ENCODE peak calls at places on chromosomes 1 and 21, in nine cellular contexts. One of them, this sample, is unnamed.

GRCh38 chr1:59532102-59532501 is 235.2 kb downstream of the FGGY start:
- DNase-seq in NB4: no peak
- DNase-seq in sciatic nerve: no peak
- DNase-seq in stimulated activated CD4-positive, alpha-beta T cell treated with anti-CD3 and anti-CD28 coated beads, Interleukin-4, amount 100 ng/mL, for 48 hours: no peak
- DNase-seq in ovary: no peak
- DNase-seq in NCI-H2107: no peak
- DNase-seq in Caki2: no peak
- DNase-seq in ACHN: no peak
- DNase-seq in germinal center: no peak
- DNase-seq in this sample: no peak

GRCh38 chr21:43268804-43269186 is 100.0 kb downstream of the CRYAA start:
- DNase-seq in NB4: no peak
- DNase-seq in NCI-H2107: no peak
- DNase-seq in germinal center: no peak
- DNase-seq in Caki2: no peak
- DNase-seq in sciatic nerve: no peak
- DNase-seq in stimulated activated CD4-positive, alpha-beta T cell treated with anti-CD3 and anti-CD28 coated beads, Interleukin-4, amount 100 ng/mL, for 48 hours: no peak
- DNase-seq in ACHN: no peak
- DNase-seq in ovary: no peak
- DNase-seq in this sample: no peak

GRCh38 chr1:39381839-39382238 is 109.6 kb upstream of the BMP8A start:
- DNase-seq in ovary: no peak
- DNase-seq in Caki2: no peak
- DNase-seq in stimulated activated CD4-positive, alpha-beta T cell treated with anti-CD3 and anti-CD28 coated beads, Interleukin-4, amount 100 ng/mL, for 48 hours: no peak
- DNase-seq in NB4: no peak
- DNase-seq in sciatic nerve: no peak
- DNase-seq in germinal center: no peak
- DNase-seq in NCI-H2107: no peak
- DNase-seq in ACHN: no peak
- DNase-seq in this sample: no peak

GRCh38 chr1:110120960-110121561 is 8.8 kb downstream of the UBL4B start:
- DNase-seq in Caki2: no peak
- DNase-seq in NB4: no peak
- DNase-seq in germinal center: no peak
- DNase-seq in ovary: no peak
- DNase-seq in ACHN: no peak
- DNase-seq in sciatic nerve: no peak
- DNase-seq in NCI-H2107: no peak
- DNase-seq in stimulated activated CD4-positive, alpha-beta T cell treated with anti-CD3 and anti-CD28 coated beads, Interleukin-4, amount 100 ng/mL, for 48 hours: no peak
- DNase-seq in this sample: no peak

GRCh38 chr1:199954701-199955100 is 72.8 kb upstream of the NR5A2 start:
- DNase-seq in stimulated activated CD4-positive, alpha-beta T cell treated with anti-CD3 and anti-CD28 coated beads, Interleukin-4, amount 100 ng/mL, for 48 hours: no peak
- DNase-seq in NB4: no peak
- DNase-seq in NCI-H2107: no peak
- DNase-seq in germinal center: peak; percentile 36
- DNase-seq in ACHN: peak; percentile 9
- DNase-seq in ovary: no peak
- DNase-seq in sciatic nerve: no peak
- DNase-seq in Caki2: no peak
- DNase-seq in this sample: no peak

GRCh38 chr1:66250483-66250882 is 283.5 kb upstream of the SGIP1 start:
- DNase-seq in sciatic nerve: no peak
- DNase-seq in ovary: no peak
- DNase-seq in Caki2: no peak
- DNase-seq in ACHN: no peak
- DNase-seq in germinal center: no peak
- DNase-seq in NB4: peak; percentile 68
- DNase-seq in stimulated activated CD4-positive, alpha-beta T cell treated with anti-CD3 and anti-CD28 coated beads, Interleukin-4, amount 100 ng/mL, for 48 hours: no peak
- DNase-seq in NCI-H2107: no peak
- DNase-seq in this sample: no peak

GRCh38 chr21:46109251-46110221 is 11.6 kb downstream of the COL6A2 start:
- DNase-seq in sciatic nerve: no peak
- DNase-seq in ovary: peak; percentile 11
- DNase-seq in Caki2: no peak
- DNase-seq in ACHN: no peak
- DNase-seq in stimulated activated CD4-positive, alpha-beta T cell treated with anti-CD3 and anti-CD28 coated beads, Interleukin-4, amount 100 ng/mL, for 48 hours: no peak
- DNase-seq in germinal center: no peak
- DNase-seq in NB4: no peak
- DNase-seq in NCI-H2107: no peak
- DNase-seq in this sample: no peak

GRCh38 chr1:113978863-113979702 is at the start of gene OLFML3:
- DNase-seq in sciatic nerve: peak; percentile 94
- DNase-seq in NCI-H2107: peak; percentile 61
- DNase-seq in NB4: peak; percentile 86
- DNase-seq in Caki2: peak; percentile 42
- DNase-seq in ACHN: peak; percentile 76
- DNase-seq in stimulated activated CD4-positive, alpha-beta T cell treated with anti-CD3 and anti-CD28 coated beads, Interleukin-4, amount 100 ng/mL, for 48 hours: peak; percentile 45
- DNase-seq in ovary: peak; percentile 86
- DNase-seq in germinal center: peak; percentile 34
- DNase-seq in this sample: peak; percentile 49

GRCh38 chr1:37486680-37487618 is 12.6 kb downstream of the ZC3H12A start:
- DNase-seq in sciatic nerve: peak; percentile 88
- DNase-seq in NB4: peak; percentile 89
- DNase-seq in germinal center: peak; percentile 81
- DNase-seq in Caki2: peak; percentile 71
- DNase-seq in ACHN: peak; percentile 56
- DNase-seq in stimulated activated CD4-positive, alpha-beta T cell treated with anti-CD3 and anti-CD28 coated beads, Interleukin-4, amount 100 ng/mL, for 48 hours: no peak
- DNase-seq in NCI-H2107: no peak
- DNase-seq in ovary: peak; percentile 63
- DNase-seq in this sample: peak; percentile 67

GRCh38 chr21:36065497-36066036 is 4.3 kb upstream of the CBR1 start:
- DNase-seq in NB4: peak; percentile 54
- DNase-seq in NCI-H2107: no peak
- DNase-seq in ovary: no peak
- DNase-seq in stimulated activated CD4-positive, alpha-beta T cell treated with anti-CD3 and anti-CD28 coated beads, Interleukin-4, amount 100 ng/mL, for 48 hours: no peak
- DNase-seq in Caki2: no peak
- DNase-seq in ACHN: no peak
- DNase-seq in germinal center: no peak
- DNase-seq in sciatic nerve: no peak
- DNase-seq in this sample: no peak

GRCh38 chr1:209622841-209623829 is 29.1 kb downstream of the LAMB3 start:
- DNase-seq in NCI-H2107: no peak
- DNase-seq in sciatic nerve: no peak
- DNase-seq in germinal center: no peak
- DNase-seq in NB4: no peak
- DNase-seq in Caki2: no peak
- DNase-seq in stimulated activated CD4-positive, alpha-beta T cell treated with anti-CD3 and anti-CD28 coated beads, Interleukin-4, amount 100 ng/mL, for 48 hours: no peak
- DNase-seq in ACHN: no peak
- DNase-seq in ovary: no peak
- DNase-seq in this sample: no peak

GRCh38 chr1:3584915-3585314 is 26.4 kb downstream of the MEGF6 start:
- DNase-seq in germinal center: no peak
- DNase-seq in NB4: no peak
- DNase-seq in NCI-H2107: no peak
- DNase-seq in Caki2: no peak
- DNase-seq in ACHN: no peak
- DNase-seq in stimulated activated CD4-positive, alpha-beta T cell treated with anti-CD3 and anti-CD28 coated beads, Interleukin-4, amount 100 ng/mL, for 48 hours: no peak
- DNase-seq in ovary: no peak
- DNase-seq in sciatic nerve: no peak
- DNase-seq in this sample: no peak

GRCh38 chr1:30343562-30343961 is 379.8 kb downstream of the MATN1 start:
- DNase-seq in ACHN: no peak
- DNase-seq in NB4: no peak
- DNase-seq in Caki2: no peak
- DNase-seq in NCI-H2107: no peak
- DNase-seq in ovary: no peak
- DNase-seq in germinal center: no peak
- DNase-seq in sciatic nerve: no peak
- DNase-seq in stimulated activated CD4-positive, alpha-beta T cell treated with anti-CD3 and anti-CD28 coated beads, Interleukin-4, amount 100 ng/mL, for 48 hours: no peak
- DNase-seq in this sample: no peak

GRCh38 chr1:45943185-45943584 is 139.8 kb downstream of the MAST2 start:
- DNase-seq in ovary: no peak
- DNase-seq in stimulated activated CD4-positive, alpha-beta T cell treated with anti-CD3 and anti-CD28 coated beads, Interleukin-4, amount 100 ng/mL, for 48 hours: no peak
- DNase-seq in ACHN: no peak
- DNase-seq in sciatic nerve: no peak
- DNase-seq in NB4: no peak
- DNase-seq in germinal center: no peak
- DNase-seq in NCI-H2107: no peak
- DNase-seq in Caki2: no peak
- DNase-seq in this sample: peak; percentile 11

GRCh38 chr21:44933199-44933937 is 6.5 kb upstream of the SLX9 start:
- DNase-seq in sciatic nerve: no peak
- DNase-seq in NB4: no peak
- DNase-seq in Caki2: no peak
- DNase-seq in germinal center: no peak
- DNase-seq in NCI-H2107: no peak
- DNase-seq in stimulated activated CD4-positive, alpha-beta T cell treated with anti-CD3 and anti-CD28 coated beads, Interleukin-4, amount 100 ng/mL, for 48 hours: no peak
- DNase-seq in ovary: no peak
- DNase-seq in ACHN: no peak
- DNase-seq in this sample: no peak

GRCh38 chr1:112803906-112804762 is 89.0 kb upstream of the PPM1J start:
- DNase-seq in Caki2: peak; percentile 53
- DNase-seq in sciatic nerve: peak; percentile 77
- DNase-seq in germinal center: peak; percentile 57
- DNase-seq in NCI-H2107: peak; percentile 78
- DNase-seq in NB4: peak; percentile 71
- DNase-seq in ACHN: peak; percentile 66
- DNase-seq in ovary: peak; percentile 62
- DNase-seq in stimulated activated CD4-positive, alpha-beta T cell treated with anti-CD3 and anti-CD28 coated beads, Interleukin-4, amount 100 ng/mL, for 48 hours: peak; percentile 48
- DNase-seq in this sample: peak; percentile 47

GRCh38 chr1:185363205-185363604 is 46.2 kb upstream of the IVNS1ABP start:
- DNase-seq in NB4: no peak
- DNase-seq in sciatic nerve: no peak
- DNase-seq in ACHN: no peak
- DNase-seq in ovary: no peak
- DNase-seq in germinal center: no peak
- DNase-seq in stimulated activated CD4-positive, alpha-beta T cell treated with anti-CD3 and anti-CD28 coated beads, Interleukin-4, amount 100 ng/mL, for 48 hours: no peak
- DNase-seq in NCI-H2107: no peak
- DNase-seq in Caki2: no peak
- DNase-seq in this sample: peak; percentile 62

GRCh38 chr1:118366296-118366695 is 181.3 kb upstream of the SPAG17 start:
- DNase-seq in NB4: no peak
- DNase-seq in NCI-H2107: no peak
- DNase-seq in stimulated activated CD4-positive, alpha-beta T cell treated with anti-CD3 and anti-CD28 coated beads, Interleukin-4, amount 100 ng/mL, for 48 hours: no peak
- DNase-seq in germinal center: no peak
- DNase-seq in ovary: no peak
- DNase-seq in Caki2: no peak
- DNase-seq in ACHN: no peak
- DNase-seq in sciatic nerve: no peak
- DNase-seq in this sample: no peak

GRCh38 chr1:75838099-75838498 is 41.4 kb downstream of the MSH4 start:
- DNase-seq in NB4: no peak
- DNase-seq in NCI-H2107: no peak
- DNase-seq in stimulated activated CD4-positive, alpha-beta T cell treated with anti-CD3 and anti-CD28 coated beads, Interleukin-4, amount 100 ng/mL, for 48 hours: no peak
- DNase-seq in germinal center: no peak
- DNase-seq in Caki2: no peak
- DNase-seq in ovary: no peak
- DNase-seq in sciatic nerve: no peak
- DNase-seq in ACHN: no peak
- DNase-seq in this sample: no peak

GRCh38 chr1:115877511-115877910 is 36.6 kb upstream of the NHLH2 start:
- DNase-seq in stimulated activated CD4-positive, alpha-beta T cell treated with anti-CD3 and anti-CD28 coated beads, Interleukin-4, amount 100 ng/mL, for 48 hours: no peak
- DNase-seq in ACHN: no peak
- DNase-seq in NCI-H2107: no peak
- DNase-seq in germinal center: no peak
- DNase-seq in sciatic nerve: no peak
- DNase-seq in NB4: no peak
- DNase-seq in ovary: no peak
- DNase-seq in Caki2: no peak
- DNase-seq in this sample: no peak

This sample was measured in MM.1S.